ENCODE peak calls at places on chromosomes 12 and 14, in six cellular contexts. Q, K, I, C, L and D are unnamed samples.

GRCh38 chr12:109099426-109100020 is 2.1 kb downstream of the UNG start:
- DNase-seq in L (no peak), C (no peak), I (no peak), Q (no peak), K (no peak), D (no peak)

GRCh38 chr12:87155616-87156015 is 873.6 kb downstream of the C12orf50 start:
- DNase-seq in Q (no peak), L (peak; percentile 28), K (no peak), C (peak; percentile 84), I (no peak), D (peak; percentile 86)

GRCh38 chr12:127926004-127926403 is 341.0 kb upstream of the TMEM132C start:
- DNase-seq in K (no peak), Q (no peak), I (no peak), C (no peak), L (peak; percentile 60), D (peak; percentile 14)

GRCh38 chr12:131387281-131388163 is 323.4 kb upstream of the SFSWAP start:
- DNase-seq in I (no peak), L (no peak), C (no peak), Q (no peak), K (no peak), D (no peak)

GRCh38 chr12:126069549-126070165 is 1004.4 kb downstream of the AACS start:
- DNase-seq in I (peak; percentile 11), C (peak; percentile 54), L (peak; percentile 73), Q (no peak), K (peak; percentile 2), D (peak; percentile 77)

GRCh38 chr12:58886474-58886873 is 33.8 kb downstream of the LRIG3 start:
- DNase-seq in L (no peak), Q (no peak), K (no peak), C (no peak), I (no peak), D (no peak)

GRCh38 chr14:103871596-103872480 is 24.5 kb upstream of the PPP1R13B start:
- DNase-seq in Q (peak; percentile 58), L (no peak), K (no peak), I (peak; percentile 79), C (peak; percentile 15), D (no peak)

GRCh38 chr14:80867091-80867490 is 74.4 kb downstream of the CEP128 start:
- DNase-seq in I (no peak), K (no peak), L (no peak), Q (no peak), C (no peak), D (no peak)

GRCh38 chr14:66101662-66102061 is 384.5 kb upstream of the CCDC196 start:
- DNase-seq in I (no peak), K (no peak), C (peak; percentile 15), Q (no peak), L (no peak), D (no peak)

GRCh38 chr12:79725987-79726386 is 35.2 kb upstream of the PAWR start:
- DNase-seq in C (peak; percentile 50), I (no peak), K (no peak), Q (no peak), L (peak; percentile 77), D (peak; percentile 56)

GRCh38 chr14:52286659-52287649 is 19.5 kb downstream of the PTGDR start:
- DNase-seq in Q (no peak), I (no peak), K (no peak), L (peak; percentile 40), C (no peak), D (no peak)

DNA sequence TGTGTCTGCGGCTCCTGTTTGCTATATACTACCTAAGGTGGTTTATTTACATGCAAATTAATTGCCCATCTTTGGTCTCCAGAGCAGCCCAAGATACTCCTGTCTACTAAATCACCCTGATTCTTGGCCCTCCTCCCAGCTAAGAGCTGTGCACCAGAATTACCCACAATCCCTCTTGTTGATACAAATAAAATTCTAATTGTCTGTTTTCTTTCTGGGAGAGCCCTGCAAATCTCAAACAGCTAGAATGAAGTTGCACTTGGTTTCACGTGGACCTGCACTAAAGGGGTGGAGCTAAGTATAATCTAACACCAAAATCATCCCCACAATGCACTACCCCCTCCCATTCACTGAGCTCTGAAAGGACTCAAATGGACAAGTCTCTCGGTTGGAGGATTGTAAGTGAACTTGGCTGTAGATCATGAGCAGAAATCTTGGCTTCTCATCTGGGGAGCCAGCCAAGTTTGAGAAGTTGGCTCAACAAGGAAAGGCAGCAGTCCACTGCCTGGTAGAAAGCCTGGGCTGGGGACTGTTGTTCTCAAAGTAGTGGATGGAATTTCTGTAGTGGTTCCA is 6.6 kb downstream of the MAX start:
- DNase-seq in Q (peak; percentile 55), K (peak; percentile 29), L (peak; percentile 87), C (peak; percentile 91), I (no peak), D (peak; percentile 84)
- H3K4me3 ChIP-seq in Q (peak overlapping the region; percentile 31), K (no peak overlapping the region), L (no peak overlapping the region), C (no peak overlapping the region), I (no peak overlapping the region), D (no peak overlapping the region)

DNA sequence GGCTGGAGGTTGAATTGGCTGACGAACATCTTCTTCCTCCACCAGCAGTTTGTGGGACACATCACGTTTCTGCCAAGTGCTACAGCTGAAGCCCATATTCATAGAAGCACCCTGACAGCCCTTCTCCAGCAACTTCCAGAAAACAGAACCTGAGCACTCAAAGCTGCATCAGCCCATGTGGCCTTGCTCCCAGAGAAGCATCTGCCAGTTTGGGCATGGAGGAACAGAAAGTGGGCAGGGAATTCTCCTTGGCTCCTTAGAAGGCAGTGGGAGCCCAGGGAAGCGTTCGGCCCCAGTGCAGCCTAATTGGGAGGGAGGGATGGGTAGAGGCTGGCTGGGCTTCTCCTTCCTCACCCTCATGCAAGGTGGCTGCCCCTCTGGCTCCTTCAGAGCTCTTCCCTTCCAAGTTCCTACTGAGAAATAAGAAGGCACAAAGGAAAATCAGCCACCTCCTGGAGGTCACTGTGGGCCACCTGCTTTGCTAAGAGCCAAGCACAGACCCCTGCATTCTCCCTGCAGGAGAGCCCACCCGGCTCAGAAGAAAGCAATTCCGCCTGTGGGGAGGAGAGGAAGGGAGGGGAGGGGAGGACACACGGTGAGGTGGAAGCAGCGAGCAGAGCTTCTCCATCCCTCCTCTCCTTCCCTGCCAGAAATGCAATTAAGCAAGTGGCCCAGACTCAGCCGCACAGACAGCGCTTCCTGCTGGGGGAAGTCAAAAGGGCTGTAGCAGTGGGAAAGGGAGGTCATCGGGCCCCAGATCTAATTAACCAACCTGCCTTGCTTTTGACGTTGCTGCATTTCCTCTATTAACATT is 4.2 kb upstream of the NGB start:
- DNase-seq in C (no peak), I (no peak), L (no peak), Q (no peak), K (no peak), D (no peak)
- TF ChIP-seq CTCF in C (no peak), I (no peak), L (no peak), Q (no peak), K (no peak), D (no peak)

DNA sequence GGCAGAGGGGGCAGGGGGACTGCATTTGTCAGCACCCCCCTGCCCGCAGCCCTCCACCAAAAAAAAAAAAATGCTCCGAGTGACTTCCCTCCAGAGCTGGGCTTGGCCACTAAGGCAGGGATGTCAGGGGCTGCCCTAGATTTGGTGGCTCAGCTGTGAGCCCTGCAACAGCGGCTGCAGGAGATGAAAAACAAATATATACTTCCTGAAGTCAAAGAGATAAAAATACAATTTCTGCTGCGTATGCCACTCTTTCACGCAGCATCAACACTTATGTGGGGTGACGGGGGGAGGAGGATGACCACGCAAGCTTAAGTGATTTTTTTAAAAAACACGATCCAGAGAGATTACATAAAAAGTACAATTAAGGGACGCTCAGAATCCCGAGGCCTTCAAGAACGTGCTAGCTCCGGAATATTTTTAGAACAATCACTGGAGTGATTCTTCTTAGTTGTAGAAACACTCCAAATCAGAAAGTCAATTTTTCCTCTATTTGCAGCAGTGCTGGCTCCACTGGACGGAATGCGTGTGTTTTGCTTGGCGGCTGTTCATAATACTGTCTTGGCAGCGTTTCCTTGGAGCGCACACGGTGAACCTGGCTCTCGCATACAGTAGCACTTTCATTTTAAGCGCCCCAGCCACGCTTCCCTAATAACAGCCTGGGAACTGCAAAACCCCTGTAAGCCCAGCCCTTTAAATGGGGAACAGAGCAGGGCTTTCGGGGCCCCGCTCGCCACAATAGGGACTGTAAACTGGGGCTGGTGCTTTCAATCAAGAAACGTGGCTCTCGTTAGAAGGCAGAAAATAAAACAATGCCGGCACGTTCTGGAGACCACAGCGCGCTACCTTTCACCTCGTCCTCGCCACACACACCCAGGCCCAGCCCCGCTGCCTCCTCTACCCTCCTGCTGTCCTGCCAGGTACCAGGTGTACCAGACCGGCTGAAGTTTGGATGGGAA is 80.1 kb downstream of the BCL11B start:
- DNase-seq in K (peak; percentile 46), I (peak; percentile 54), Q (no peak), L (peak; percentile 78), C (peak; percentile 73), D (peak; percentile 71)
- H3K4me3 ChIP-seq in K (no peak overlapping the region), I (peak overlapping the region; percentile 36), Q (peak overlapping the region; percentile 69), L (peak overlapping the region; percentile 26), C (peak overlapping the region; percentile 14), D (peak overlapping the region; percentile 36)

GRCh38 chr12:45464699-45465098 is 248.8 kb downstream of the ANO6 start:
- DNase-seq in K (no peak), L (no peak), Q (no peak), C (peak; percentile 10), I (no peak), D (peak; percentile 13)
- TF ChIP-seq CTCF in K (no peak), L (no peak), Q (no peak), C (no peak), I (no peak), D (peak; percentile 15)

DNA sequence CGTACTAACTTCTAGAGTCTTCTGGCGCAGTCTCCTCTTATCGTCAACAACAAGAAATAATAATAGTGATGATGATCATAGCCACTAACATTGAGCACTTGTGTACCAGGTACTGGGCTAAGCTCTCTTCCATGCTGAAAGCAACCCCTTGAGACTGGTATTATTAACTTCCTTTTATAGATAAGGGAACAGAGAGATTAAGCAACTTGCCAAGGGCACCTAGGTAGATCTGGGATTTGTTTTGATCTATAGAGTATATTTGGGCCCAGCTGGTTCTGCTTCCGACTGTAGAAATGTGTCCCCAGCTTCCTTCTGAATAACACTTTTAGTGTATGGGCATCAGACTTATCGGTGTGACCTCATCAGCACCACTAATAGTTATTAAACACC is 1.1 kb upstream of the ZNF219 start:
- DNase-seq in K (no peak), C (no peak), L (no peak), Q (no peak), I (no peak), D (no peak)
- H3K4me3 ChIP-seq in K (no peak overlapping the region), C (no peak overlapping the region), L (no peak overlapping the region), Q (peak overlapping the region; percentile 74), I (no peak overlapping the region), D (no peak overlapping the region)

GRCh38 chr12:75294797-75295196 is 35.3 kb downstream of the CAPS2 start:
- DNase-seq in K (no peak), Q (no peak), I (no peak), C (no peak), L (no peak), D (no peak)

GRCh38 chr12:75294338-75294737 is 35.8 kb downstream of the CAPS2 start:
- DNase-seq in K (no peak), I (no peak), C (no peak), L (no peak), Q (no peak), D (no peak)

GRCh38 chr12:75291014-75291413 is 39.1 kb downstream of the CAPS2 start:
- DNase-seq in I (no peak), Q (no peak), K (no peak), C (no peak), L (no peak), D (no peak)

GRCh38 chr12:75289678-75290200 is 40.4 kb downstream of the CAPS2 start:
- DNase-seq in I (no peak), K (peak; percentile 22), Q (no peak), L (peak; percentile 53), C (peak; percentile 27), D (peak; percentile 42)
- TF ChIP-seq CTCF in I (no peak), K (no peak), Q (no peak), L (peak; percentile 30), C (peak; percentile 17), D (peak; percentile 31)